ENCODE peak calls at places on chromosomes 13 and 19, in nine cellular contexts. One of them, this sample, is unnamed.

GRCh38 chr13:111469916-111470506 is 149.6 kb downstream of the TEX29 start:
- DNase-seq in heart left ventricle: no peak
- DNase-seq in body of pancreas: no peak
- DNase-seq in K562: no peak
- DNase-seq in NCI-H1694 treated with DMSO at 0.1 percent for 48 hours: no peak
- DNase-seq in midbrain: no peak
- DNase-seq in lung: no peak
- DNase-seq in HFF-Myc: no peak
- DNase-seq in cerebellar nuclear complex: no peak
- DNase-seq in this sample: no peak

GRCh38 chr19:41447732-41448332 is 4.9 kb downstream of the ERICH4 start:
- DNase-seq in lung: no peak
- DNase-seq in body of pancreas: no peak
- DNase-seq in midbrain: no peak
- DNase-seq in HFF-Myc: no peak
- DNase-seq in K562: no peak
- DNase-seq in heart left ventricle: no peak
- DNase-seq in cerebellar nuclear complex: no peak
- DNase-seq in NCI-H1694 treated with DMSO at 0.1 percent for 48 hours: no peak
- DNase-seq in this sample: no peak

GRCh38 chr19:27672309-27673047 is 1540.5 kb downstream of the UQCRFS1 start:
- DNase-seq in K562: no peak
- DNase-seq in midbrain: no peak
- DNase-seq in heart left ventricle: peak; percentile 72
- DNase-seq in cerebellar nuclear complex: no peak
- DNase-seq in body of pancreas: no peak
- DNase-seq in HFF-Myc: no peak
- DNase-seq in NCI-H1694 treated with DMSO at 0.1 percent for 48 hours: no peak
- DNase-seq in lung: no peak
- DNase-seq in this sample: no peak

GRCh38 chr13:32904271-32904670 is 112.0 kb upstream of the KL start:
- DNase-seq in lung: no peak
- DNase-seq in HFF-Myc: no peak
- DNase-seq in heart left ventricle: no peak
- DNase-seq in cerebellar nuclear complex: no peak
- DNase-seq in midbrain: no peak
- DNase-seq in K562: no peak
- DNase-seq in body of pancreas: no peak
- DNase-seq in NCI-H1694 treated with DMSO at 0.1 percent for 48 hours: no peak
- DNase-seq in this sample: no peak

GRCh38 chr13:110347535-110348308 is 40.6 kb downstream of the COL4A2 start:
- DNase-seq in NCI-H1694 treated with DMSO at 0.1 percent for 48 hours: no peak
- DNase-seq in heart left ventricle: peak; percentile 67
- DNase-seq in K562: no peak
- DNase-seq in body of pancreas: no peak
- DNase-seq in cerebellar nuclear complex: no peak
- DNase-seq in midbrain: no peak
- DNase-seq in lung: no peak
- DNase-seq in HFF-Myc: no peak
- DNase-seq in this sample: no peak

GRCh38 chr13:48749144-48749543 is 95.4 kb downstream of the CYSLTR2 start:
- DNase-seq in lung: no peak
- DNase-seq in K562: no peak
- DNase-seq in heart left ventricle: peak; percentile 43
- DNase-seq in HFF-Myc: no peak
- DNase-seq in midbrain: no peak
- DNase-seq in NCI-H1694 treated with DMSO at 0.1 percent for 48 hours: no peak
- DNase-seq in body of pancreas: no peak
- DNase-seq in cerebellar nuclear complex: no peak
- DNase-seq in this sample: no peak

GRCh38 chr13:34941436-34941834 is 635 bp upstream of the NBEA start:
- DNase-seq in cerebellar nuclear complex: peak; percentile 12
- DNase-seq in lung: no peak
- DNase-seq in heart left ventricle: no peak
- DNase-seq in body of pancreas: no peak
- DNase-seq in K562: no peak
- DNase-seq in midbrain: no peak
- DNase-seq in NCI-H1694 treated with DMSO at 0.1 percent for 48 hours: no peak
- DNase-seq in HFF-Myc: no peak
- DNase-seq in this sample: no peak

GRCh38 chr13:98528663-98529064 is 48.2 kb downstream of the STK24 start:
- DNase-seq in NCI-H1694 treated with DMSO at 0.1 percent for 48 hours: no peak
- DNase-seq in midbrain: no peak
- DNase-seq in HFF-Myc: no peak
- DNase-seq in K562: no peak
- DNase-seq in heart left ventricle: peak; percentile 64
- DNase-seq in lung: no peak
- DNase-seq in body of pancreas: no peak
- DNase-seq in cerebellar nuclear complex: peak; percentile 29
- DNase-seq in this sample: no peak